ENCODE peak calls at places on chromosomes 7 and 10, in four cellular contexts. N is fibroblast of lung, G is T1000, Y is NCI-H774. H is an unnamed sample.

GRCh38 chr10:21020545-21020944 is 123.4 kb upstream of the NEBL start:
- DNase-seq in N (no peak), G (peak), Y (no peak), H (no peak)

GRCh38 chr7:91289633-91290260 is 25.5 kb downstream of the FZD1 start:
- DNase-seq in N (no peak), G (no peak), Y (no peak), H (no peak)

GRCh38 chr10:34808789-34809745 is 6.0 kb downstream of the PARD3 start:
- DNase-seq in N (peak), G (no peak), Y (no peak), H (no peak)

GRCh38 chr7:27248911-27249723 is 6.5 kb downstream of the EVX1 start:
- DNase-seq in N (peak), G (no peak), Y (no peak), H (no peak)

GRCh38 chr7:29563590-29564454 is at the start of gene PRR15:
- DNase-seq in N (peak), G (no peak), Y (peak), H (peak)

GRCh38 chr10:15625261-15625660 is 94.5 kb downstream of the ITGA8 start:
- DNase-seq in N (no peak), G (no peak), Y (no peak), H (no peak)

GRCh38 chr7:100823140-100823525 is 4.2 kb downstream of the EPHB4 start:
- DNase-seq in N (no peak), G (no peak), Y (no peak), H (no peak)

GRCh38 chr10:70335246-70335613 is 47.2 kb downstream of the LRRC20 start:
- DNase-seq in N (no peak), G (no peak), Y (no peak), H (no peak)

GRCh38 chr10:29443745-29444523 is 155.1 kb downstream of the LYZL1 start:
- DNase-seq in N (peak), G (peak), Y (no peak), H (no peak)

GRCh38 chr7:146503844-146504243 is 387.2 kb downstream of the CNTNAP2 start:
- DNase-seq in N (no peak), G (no peak), Y (no peak), H (no peak)

GRCh38 chr10:130022501-130023299 is 58.6 kb upstream of the EBF3 start:
- DNase-seq in N (peak), G (peak), Y (no peak), H (no peak)

GRCh38 chr10:10903620-10904019 is 114.1 kb upstream of the CELF2 start:
- DNase-seq in N (no peak), G (no peak), Y (no peak), H (no peak)

GRCh38 chr7:133412942-133413341 is 160.1 kb downstream of the EXOC4 start:
- DNase-seq in N (no peak), G (no peak), Y (no peak), H (no peak)

GRCh38 chr10:13587367-13587766 is 602 bp downstream of the PRPF18 start:
- DNase-seq in N (no peak), G (no peak), Y (no peak), H (no peak)

GRCh38 chr10:128596906-128597305 is 470.7 kb upstream of the MKI67 start:
- DNase-seq in N (no peak), G (no peak), Y (no peak), H (no peak)

GRCh38 chr7:111238891-111239290 is 148.0 kb downstream of the LRRN3 start:
- DNase-seq in N (peak), G (no peak), Y (no peak), H (no peak)

GRCh38 chr7:7868245-7868899 is 100.2 kb upstream of the GLCCI1 start:
- DNase-seq in N (no peak), G (no peak), Y (no peak), H (no peak)

GRCh38 chr7:44629825-44630580 is 23.6 kb downstream of the OGDH start:
- DNase-seq in N (no peak), G (no peak), Y (no peak), H (no peak)

GRCh38 chr7:105594034-105594433 is 12.7 kb upstream of the EFCAB10 start:
- DNase-seq in N (no peak), G (no peak), Y (no peak), H (no peak)

H was measured in aorta.